ENCODE peak calls at places on chromosomes 6 and 20, in seven cellular contexts. S, V, R, G, M, J and U are unnamed samples.

GRCh38 chr20:21583486-21584168 is 69.8 kb upstream of the NKX2-2 start:
- DNase-seq in S (no peak), V (no peak), R (no peak), G (no peak), M (no peak), J (no peak), U (no peak)

GRCh38 chr6:3773696-3774298 is 22.3 kb upstream of the PXDC1 start:
- DNase-seq in S (no peak), V (no peak), R (no peak), G (peak; percentile 59), M (peak; percentile 38), J (no peak), U (no peak)

GRCh38 chr6:110951986-110952794 is 6.3 kb upstream of the GTF3C6 start:
- DNase-seq in S (no peak), V (no peak), R (no peak), G (peak; percentile 73), M (no peak), J (peak; percentile 89), U (no peak)

GRCh38 chr6:108200631-108201030 is 34.8 kb downstream of the NR2E1 start:
- DNase-seq in S (no peak), V (no peak), R (no peak), G (peak; percentile 69), M (no peak), J (peak; percentile 87), U (peak; percentile 14)

GRCh38 chr6:109059148-109059547 is 35.5 kb downstream of the SESN1 start:
- DNase-seq in S (no peak), V (no peak), R (no peak), G (peak; percentile 38), M (no peak), J (no peak), U (no peak)

GRCh38 chr6:100446115-100446921 is 18.4 kb downstream of the SIM1 start:
- DNase-seq in S (no peak), V (no peak), R (peak; percentile 82), G (no peak), M (no peak), J (no peak), U (no peak)

GRCh38 chr20:62945771-62946339 is 6.7 kb upstream of the SLC17A9 start:
- DNase-seq in S (no peak), V (peak; percentile 22), R (peak; percentile 51), G (no peak), M (no peak), J (no peak), U (no peak)

GRCh38 chr6:130587778-130588520 is 222.1 kb downstream of the TMEM200A start:
- DNase-seq in S (no peak), V (no peak), R (no peak), G (peak; percentile 68), M (no peak), J (peak; percentile 73), U (no peak)

GRCh38 chr6:52361945-52362442 is at the start of gene PAQR8:
- DNase-seq in S (peak; percentile 57), V (peak; percentile 81), R (peak; percentile 91), G (no peak), M (peak; percentile 81), J (peak; percentile 63), U (peak; percentile 79)

GRCh38 chr6:52360028-52360427 is 1.9 kb upstream of the PAQR8 start:
- DNase-seq in S (no peak), V (no peak), R (no peak), G (no peak), M (no peak), J (no peak), U (no peak)

GRCh38 chr6:52359403-52359802 is 2.5 kb upstream of the PAQR8 start:
- DNase-seq in S (no peak), V (no peak), R (no peak), G (peak; percentile 39), M (no peak), J (no peak), U (no peak)

GRCh38 chr6:52361347-52361944 is 505 bp upstream of the PAQR8 start:
- DNase-seq in S (no peak), V (no peak), R (peak; percentile 70), G (peak; percentile 51), M (peak; percentile 19), J (no peak), U (peak; percentile 50)

GRCh38 chr6:52360601-52361346 is 1.2 kb upstream of the PAQR8 start:
- DNase-seq in S (no peak), V (no peak), R (no peak), G (no peak), M (no peak), J (peak; percentile 56), U (peak; percentile 42)
- H3K4me3 ChIP-seq in S (no peak overlapping the region), V (no peak overlapping the region), R (no peak overlapping the region), G (no peak overlapping the region), M (peak overlapping the region; percentile 82), J (no peak overlapping the region), U (no peak overlapping the region)

GRCh38 chr20:36936341-36936740 is 15.2 kb downstream of the SAMHD1 start:
- DNase-seq in S (no peak), V (no peak), R (no peak), G (no peak), M (no peak), J (no peak), U (no peak)

GRCh38 chr20:36941403-36941835 is 10.1 kb downstream of the SAMHD1 start:
- DNase-seq in S (no peak), V (no peak), R (no peak), G (no peak), M (no peak), J (peak; percentile 55), U (peak; percentile 40)
- H3K27ac ChIP-seq in S (peak overlapping the region; percentile 17), V (peak overlapping the region; percentile 46), R (no peak overlapping the region), G (no peak overlapping the region), M (peak overlapping the region; percentile 93), J (no peak overlapping the region), U (peak overlapping the region; percentile 64)

GRCh38 chr6:35178932-35179832 is 34.6 kb upstream of the SCUBE3 start:
- DNase-seq in S (no peak), V (no peak), R (no peak), G (no peak), M (no peak), J (no peak), U (no peak)
- H3K4me1 ChIP-seq in S (no peaks in the 10 kb centered on the region), V (peaks cover 17% of the 10 kb centered on the region), R (peaks cover 6% of the 10 kb centered on the region), G (no peaks in the 10 kb centered on the region), M (peaks cover 47% of the 10 kb centered on the region), J (peaks cover 48% of the 10 kb centered on the region), U (peaks cover 4% of the 10 kb centered on the region)

GRCh38 chr20:31278178-31278577 is 20.7 kb downstream of the DEFB115 start:
- DNase-seq in S (no peak), V (no peak), R (no peak), G (no peak), M (no peak), J (no peak), U (no peak)
- H3K4me3 ChIP-seq in S (no peak overlapping the region), V (no peak overlapping the region), R (no peak overlapping the region), G (no peak overlapping the region), M (no peak overlapping the region), J (no peak overlapping the region), U (no peak overlapping the region)